ENCODE peak calls at places on chromosomes 7 and 10, in four cellular contexts. One of them, this sample, is unnamed.

GRCh38 chr10:19788075-19788686 is 28.1 kb upstream of the PLXDC2 start:
- DNase-seq in left lung: no peak
- DNase-seq in GM23338: peak; percentile 89
- DNase-seq in Caco-2: peak; percentile 61
- DNase-seq in this sample: no peak

GRCh38 chr10:90288403-90288933 is 569.4 kb downstream of the HTR7 start:
- DNase-seq in left lung: no peak
- DNase-seq in GM23338: peak; percentile 40
- DNase-seq in Caco-2: no peak
- DNase-seq in this sample: no peak

GRCh38 chr10:57049096-57049495 is 688.0 kb upstream of the ZWINT start:
- DNase-seq in left lung: no peak
- DNase-seq in GM23338: no peak
- DNase-seq in Caco-2: no peak
- DNase-seq in this sample: no peak

GRCh38 chr10:75207079-75207867 is 3.3 kb upstream of the VDAC2 start:
- DNase-seq in left lung: no peak
- DNase-seq in GM23338: no peak
- DNase-seq in Caco-2: no peak
- DNase-seq in this sample: no peak

GRCh38 chr10:3100856-3101640 is 33.7 kb downstream of the PFKP start:
- DNase-seq in left lung: no peak
- DNase-seq in GM23338: no peak
- DNase-seq in Caco-2: no peak
- DNase-seq in this sample: no peak

GRCh38 chr7:125255793-125256192 is 326.2 kb upstream of the POT1 start:
- DNase-seq in left lung: no peak
- DNase-seq in GM23338: peak; percentile 7
- DNase-seq in Caco-2: no peak
- DNase-seq in this sample: no peak

GRCh38 chr7:142860968-142861367 is 6.1 kb downstream of the EPHB6 start:
- DNase-seq in left lung: no peak
- DNase-seq in GM23338: no peak
- DNase-seq in Caco-2: no peak
- DNase-seq in this sample: no peak

GRCh38 chr7:50771120-50772002 is 11.3 kb downstream of the GRB10 start:
- DNase-seq in left lung: no peak
- DNase-seq in GM23338: no peak
- DNase-seq in Caco-2: peak; percentile 53
- DNase-seq in this sample: no peak

GRCh38 chr10:130215076-130215917 is 79.1 kb downstream of the GLRX3 start:
- DNase-seq in left lung: no peak
- DNase-seq in GM23338: no peak
- DNase-seq in Caco-2: no peak
- DNase-seq in this sample: no peak

GRCh38 chr10:98195132-98195531 is 60.7 kb downstream of the R3HCC1L start:
- DNase-seq in left lung: no peak
- DNase-seq in GM23338: no peak
- DNase-seq in Caco-2: no peak
- DNase-seq in this sample: no peak

GRCh38 chr10:132257271-132257670 is 50.5 kb downstream of the STK32C start:
- DNase-seq in left lung: no peak
- DNase-seq in GM23338: no peak
- DNase-seq in Caco-2: no peak
- DNase-seq in this sample: no peak

GRCh38 chr10:4541292-4541691 is 284.7 kb upstream of the AKR1E2 start:
- DNase-seq in left lung: no peak
- DNase-seq in GM23338: no peak
- DNase-seq in Caco-2: no peak
- DNase-seq in this sample: no peak

GRCh38 chr10:113665806-113666354 is 2.0 kb upstream of the NRAP start:
- DNase-seq in left lung: no peak
- DNase-seq in GM23338: peak; percentile 25
- DNase-seq in Caco-2: peak; percentile 41
- DNase-seq in this sample: no peak

GRCh38 chr10:43113201-43113893 is 24.9 kb upstream of the CSGALNACT2 start:
- DNase-seq in left lung: no peak
- DNase-seq in GM23338: no peak
- DNase-seq in Caco-2: no peak
- DNase-seq in this sample: no peak

GRCh38 chr10:54869022-54869421 is 68.0 kb upstream of the PCDH15 start:
- DNase-seq in left lung: no peak
- DNase-seq in GM23338: no peak
- DNase-seq in Caco-2: no peak
- DNase-seq in this sample: no peak

GRCh38 chr7:84509522-84509921 is 314.9 kb upstream of the SEMA3A start:
- DNase-seq in left lung: no peak
- DNase-seq in GM23338: no peak
- DNase-seq in Caco-2: no peak
- DNase-seq in this sample: no peak

GRCh38 chr10:29304259-29305030 is 15.6 kb downstream of the LYZL1 start:
- DNase-seq in left lung: no peak
- DNase-seq in GM23338: peak; percentile 85
- DNase-seq in Caco-2: peak; percentile 86
- DNase-seq in this sample: no peak

GRCh38 chr10:102150970-102151773 is 1.0 kb upstream of the NOLC1 start:
- DNase-seq in left lung: no peak
- DNase-seq in GM23338: no peak
- DNase-seq in Caco-2: peak; percentile 39
- DNase-seq in this sample: no peak

GRCh38 chr10:1061930-1062769 is 6.0 kb downstream of the WDR37 start:
- DNase-seq in left lung: no peak
- DNase-seq in GM23338: no peak
- DNase-seq in Caco-2: no peak
- DNase-seq in this sample: no peak

GRCh38 chr7:48664241-48664640 is 260.1 kb upstream of the CDC14C start:
- DNase-seq in left lung: no peak
- DNase-seq in GM23338: no peak
- DNase-seq in Caco-2: no peak
- DNase-seq in this sample: no peak

GRCh38 chr10:93097386-93097785 is 23.7 kb downstream of the CYP26A1 start:
- DNase-seq in left lung: no peak
- DNase-seq in GM23338: no peak
- DNase-seq in Caco-2: no peak
- DNase-seq in this sample: no peak

GRCh38 chr10:71547290-71547689 is 150.6 kb downstream of the CDH23 start:
- DNase-seq in left lung: no peak
- DNase-seq in GM23338: no peak
- DNase-seq in Caco-2: no peak
- DNase-seq in this sample: no peak

GRCh38 chr10:103727546-103727963 is 127.8 kb downstream of the SH3PXD2A start:
- DNase-seq in left lung: no peak
- DNase-seq in GM23338: no peak
- DNase-seq in Caco-2: no peak
- DNase-seq in this sample: no peak

GRCh38 chr7:30899630-30900029 is 12.0 kb upstream of the AQP1 start:
- DNase-seq in left lung: no peak
- DNase-seq in GM23338: no peak
- DNase-seq in Caco-2: no peak
- DNase-seq in this sample: no peak

GRCh38 chr7:28328161-28328560 is 84.2 kb upstream of the CREB5 start:
- DNase-seq in left lung: no peak
- DNase-seq in GM23338: no peak
- DNase-seq in Caco-2: no peak
- DNase-seq in this sample: no peak

GRCh38 chr7:99392046-99392445 is 16.4 kb downstream of the PDAP1 start:
- DNase-seq in left lung: no peak
- DNase-seq in GM23338: no peak
- DNase-seq in Caco-2: no peak
- DNase-seq in this sample: no peak

GRCh38 chr10:99676435-99676834 is 17.1 kb downstream of the ENTPD7 start:
- DNase-seq in left lung: no peak
- DNase-seq in GM23338: no peak
- DNase-seq in Caco-2: no peak
- DNase-seq in this sample: no peak

GRCh38 chr7:75793676-75794075 is 19.9 kb downstream of the CCL24 start:
- DNase-seq in left lung: no peak
- DNase-seq in GM23338: no peak
- DNase-seq in Caco-2: no peak
- DNase-seq in this sample: no peak

GRCh38 chr7:26429168-26429567 is 137.5 kb downstream of the SNX10 start:
- DNase-seq in left lung: no peak
- DNase-seq in GM23338: no peak
- DNase-seq in Caco-2: no peak
- DNase-seq in this sample: no peak

GRCh38 chr7:148856035-148856881 is 27.8 kb downstream of the EZH2 start:
- DNase-seq in left lung: no peak
- DNase-seq in GM23338: peak; percentile 60
- DNase-seq in Caco-2: peak; percentile 59
- DNase-seq in this sample: no peak

GRCh38 chr7:98357751-98358161 is 43.1 kb downstream of the BAIAP2L1 start:
- DNase-seq in left lung: peak; percentile 49
- DNase-seq in GM23338: no peak
- DNase-seq in Caco-2: no peak
- DNase-seq in this sample: no peak

GRCh38 chr10:49204119-49204518 is 15.9 kb upstream of the TMEM273 start:
- DNase-seq in left lung: no peak
- DNase-seq in GM23338: no peak
- DNase-seq in Caco-2: no peak
- DNase-seq in this sample: no peak

GRCh38 chr10:125236091-125236490 is 75.7 kb upstream of the CTBP2 start:
- DNase-seq in left lung: no peak
- DNase-seq in GM23338: no peak
- DNase-seq in Caco-2: no peak
- DNase-seq in this sample: no peak

GRCh38 chr10:127198307-127198706 is 1.9 kb upstream of the INSYN2A start:
- DNase-seq in left lung: no peak
- DNase-seq in GM23338: no peak
- DNase-seq in Caco-2: no peak
- DNase-seq in this sample: no peak
- TF ChIP-seq CTCF in left lung: no peak
- TF ChIP-seq CTCF in GM23338: peak; percentile 26
- TF ChIP-seq CTCF in Caco-2: no peak
- TF ChIP-seq CTCF in this sample: no peak

GRCh38 chr7:129213828-129214227 is 11.0 kb upstream of the AHCYL2 start:
- DNase-seq in left lung: peak; percentile 21
- DNase-seq in GM23338: peak; percentile 80
- DNase-seq in Caco-2: peak; percentile 57
- DNase-seq in this sample: no peak
- TF ChIP-seq CTCF in left lung: no peak
- TF ChIP-seq CTCF in GM23338: peak; percentile 61
- TF ChIP-seq CTCF in Caco-2: peak; percentile 18
- TF ChIP-seq CTCF in this sample: no peak

GRCh38 chr7:86900886-86901285 is 158.6 kb downstream of the ELAPOR2 start:
- DNase-seq in left lung: no peak
- DNase-seq in GM23338: no peak
- DNase-seq in Caco-2: no peak
- DNase-seq in this sample: no peak

GRCh38 chr7:86908948-86909347 is 150.5 kb downstream of the ELAPOR2 start:
- DNase-seq in left lung: no peak
- DNase-seq in GM23338: peak; percentile 66
- DNase-seq in Caco-2: peak; percentile 43
- DNase-seq in this sample: no peak

DNA sequence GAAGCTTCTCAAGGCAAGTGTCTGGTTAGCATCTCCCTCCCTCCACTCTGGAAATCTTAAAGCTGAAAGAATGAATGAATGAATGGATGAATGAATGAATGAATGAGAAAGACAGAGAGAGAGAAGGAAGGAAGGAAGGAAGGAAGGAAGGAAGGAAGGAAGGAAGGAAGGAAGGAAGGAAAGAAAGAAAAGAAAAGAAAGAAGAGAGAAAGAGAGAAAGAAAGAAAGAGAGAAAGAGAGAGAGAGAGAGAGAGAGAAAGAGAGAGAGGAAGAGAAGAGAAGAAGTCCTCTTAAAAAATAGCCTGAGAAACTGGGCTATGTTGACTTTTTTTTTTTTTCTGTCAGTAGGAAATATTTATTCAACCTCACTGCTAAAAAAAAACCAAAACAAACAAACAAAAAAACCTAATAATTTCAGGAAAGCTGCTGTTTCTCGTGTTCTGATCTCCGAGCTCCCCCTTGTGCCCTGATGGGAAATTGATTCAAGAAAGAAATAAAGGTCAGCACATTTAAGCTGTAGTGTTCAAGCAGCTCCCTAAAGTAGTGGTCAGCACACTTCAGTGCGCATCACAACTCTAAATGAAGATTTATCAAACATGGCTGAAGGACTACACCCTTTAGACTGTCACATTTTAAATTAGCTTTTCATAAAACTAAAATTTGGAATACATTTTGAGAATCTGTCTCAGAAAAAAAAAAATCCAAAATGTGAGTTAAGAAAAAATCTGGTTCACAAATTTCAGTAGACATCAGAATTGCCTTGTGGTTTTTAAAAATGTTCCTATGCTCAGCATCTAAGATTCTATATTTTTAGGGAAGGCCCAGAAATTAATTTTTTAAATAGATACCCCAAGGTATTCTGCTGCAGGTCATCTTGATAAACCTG is 154.3 kb downstream of the ELAPOR2 start:
- DNase-seq in left lung: no peak
- DNase-seq in GM23338: peak; percentile 67
- DNase-seq in Caco-2: peak; percentile 55
- DNase-seq in this sample: no peak
- TF ChIP-seq CTCF in left lung: peak; percentile 22
- TF ChIP-seq CTCF in GM23338: peak; percentile 90
- TF ChIP-seq CTCF in Caco-2: peak; percentile 70
- TF ChIP-seq CTCF in this sample: no peak

DNA sequence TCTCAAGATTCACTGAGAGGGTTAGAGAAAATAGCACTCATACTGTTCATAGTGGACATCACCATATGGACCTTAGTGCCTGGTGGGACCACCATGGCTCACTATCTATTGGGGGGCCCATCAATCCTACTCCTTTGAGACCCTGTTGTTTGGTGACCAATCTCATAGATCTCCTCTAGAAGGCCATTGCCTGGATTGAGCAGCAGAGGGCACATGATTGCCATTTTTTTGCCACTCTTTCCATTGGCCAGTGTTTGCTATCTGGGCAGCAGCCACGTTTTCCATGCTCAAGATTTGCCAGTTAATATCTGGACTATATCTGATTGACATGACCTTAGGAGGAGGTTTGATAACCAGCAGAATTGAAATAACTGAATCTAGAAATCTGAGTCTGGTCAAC is 244.5 kb downstream of the ITGB1 start:
- DNase-seq in left lung: no peak
- DNase-seq in GM23338: peak; percentile 4
- DNase-seq in Caco-2: peak; percentile 17
- DNase-seq in this sample: no peak
- TF ChIP-seq CTCF in left lung: no peak
- TF ChIP-seq CTCF in GM23338: no peak
- TF ChIP-seq CTCF in Caco-2: no peak
- TF ChIP-seq CTCF in this sample: no peak

DNA sequence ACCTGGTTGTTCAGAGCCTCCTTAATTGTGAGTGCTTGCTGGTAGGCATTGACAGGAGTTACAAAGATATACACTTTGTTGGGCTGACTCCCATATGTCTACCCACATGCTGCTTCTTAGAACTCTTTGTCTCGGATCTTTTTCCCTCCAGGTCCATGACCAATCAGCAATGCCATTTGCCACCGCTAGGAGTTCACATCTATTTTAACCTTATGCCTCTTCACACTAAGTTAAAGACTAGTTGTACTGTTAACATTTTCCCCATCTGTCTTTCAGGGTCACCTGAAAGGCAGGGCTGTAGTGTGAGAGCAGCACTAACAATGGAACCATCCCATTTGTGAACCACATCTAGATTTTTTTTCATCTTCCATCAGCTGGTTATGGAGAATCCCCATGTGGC is 226.7 kb upstream of the NPY start:
- DNase-seq in left lung: no peak
- DNase-seq in GM23338: peak; percentile 14
- DNase-seq in Caco-2: no peak
- DNase-seq in this sample: no peak
- TF ChIP-seq CTCF in left lung: no peak
- TF ChIP-seq CTCF in GM23338: peak; percentile 44
- TF ChIP-seq CTCF in Caco-2: no peak
- TF ChIP-seq CTCF in this sample: no peak

GRCh38 chr10:58641095-58641531 is 128.4 kb downstream of the BICC1 start:
- DNase-seq in left lung: no peak
- DNase-seq in GM23338: peak; percentile 40
- DNase-seq in Caco-2: peak; percentile 77
- DNase-seq in this sample: no peak
- TF ChIP-seq CTCF in left lung: no peak
- TF ChIP-seq CTCF in GM23338: peak; percentile 59
- TF ChIP-seq CTCF in Caco-2: peak; percentile 60
- TF ChIP-seq CTCF in this sample: no peak